ENCODE peak calls at places on chromosomes 7 and 10, in seven cellular contexts. M, D, J, T, R, P and X are unnamed samples.

GRCh38 chr10:11782793-11783557 is 40.2 kb upstream of the PROSER2 start:
- DNase-seq in M (peak; percentile 71), D (peak; percentile 49), J (no peak), T (peak; percentile 77), R (peak; percentile 53), P (peak; percentile 71), X (no peak)

GRCh38 chr10:121681982-121682687 is 83.9 kb upstream of the FGFR2 start:
- DNase-seq in M (no peak), D (no peak), J (no peak), T (no peak), R (no peak), P (peak; percentile 2), X (no peak)

GRCh38 chr10:58440484-58440883 is 55.3 kb downstream of the TFAM start:
- DNase-seq in M (no peak), D (no peak), J (no peak), T (no peak), R (no peak), P (no peak), X (no peak)

GRCh38 chr10:47354162-47354561 is 6.0 kb downstream of the RBP3 start:
- DNase-seq in M (peak; percentile 40), D (no peak), J (no peak), T (peak; percentile 31), R (no peak), P (peak; percentile 11), X (no peak)

GRCh38 chr7:110569486-110569885 is 521.4 kb upstream of the LRRN3 start:
- DNase-seq in M (no peak), D (no peak), J (no peak), T (no peak), R (no peak), P (no peak), X (no peak)

GRCh38 chr7:151490706-151491105 is 29.0 kb downstream of the RHEB start:
- DNase-seq in M (no peak), D (no peak), J (no peak), T (no peak), R (no peak), P (no peak), X (no peak)

GRCh38 chr10:84563868-84564267 is 235.5 kb downstream of the CCSER2 start:
- DNase-seq in M (no peak), D (no peak), J (no peak), T (no peak), R (no peak), P (no peak), X (no peak)

GRCh38 chr10:23994459-23995046 is 214.4 kb upstream of the KIAA1217 start:
- DNase-seq in M (peak; percentile 69), D (peak; percentile 54), J (no peak), T (peak; percentile 71), R (peak; percentile 48), P (peak; percentile 57), X (peak; percentile 7)

GRCh38 chr7:133091943-133092464 is 10.1 kb upstream of the CHCHD3 start:
- DNase-seq in M (no peak), D (no peak), J (no peak), T (no peak), R (no peak), P (no peak), X (no peak)

GRCh38 chr7:125568799-125569198 is 639.2 kb upstream of the POT1 start:
- DNase-seq in M (no peak), D (no peak), J (no peak), T (no peak), R (no peak), P (no peak), X (no peak)

DNA sequence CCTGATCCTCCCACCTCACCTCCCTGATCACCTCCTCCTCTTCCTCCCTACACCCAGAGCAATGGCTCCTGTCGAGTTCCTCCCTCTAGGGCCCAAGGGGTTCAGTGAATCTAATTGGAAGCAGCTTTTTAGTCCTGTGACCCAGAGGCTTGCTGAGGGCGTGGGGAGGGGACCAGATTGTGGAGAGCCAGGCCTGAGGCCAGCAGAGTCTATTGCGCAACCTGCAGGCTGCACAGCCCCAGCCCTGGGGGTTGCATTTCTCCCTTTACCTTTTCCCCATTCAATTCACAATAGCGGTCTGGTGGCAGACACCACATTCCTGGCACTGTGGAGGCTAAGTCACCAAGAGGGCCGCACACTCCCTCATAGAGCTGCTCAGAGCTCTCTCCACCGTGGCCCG is 32.5 kb downstream of the GHRHR start:
- DNase-seq in M (peak; percentile 44), D (no peak), J (no peak), T (no peak), R (no peak), P (no peak), X (no peak)
- H3K4me3 ChIP-seq in M (no peak overlapping the region), D (no peak overlapping the region), J (no peak overlapping the region), T (no peak overlapping the region), R (no peak overlapping the region), P (no peak overlapping the region), X (no peak overlapping the region)

GRCh38 chr7:91942312-91942711 is 1.6 kb downstream of the AKAP9 start:
- DNase-seq in M (no peak), D (no peak), J (no peak), T (no peak), R (no peak), P (no peak), X (no peak)

GRCh38 chr7:91947948-91948347 is 7.3 kb downstream of the AKAP9 start:
- DNase-seq in M (no peak), D (no peak), J (no peak), T (no peak), R (no peak), P (no peak), X (no peak)

GRCh38 chr7:91946549-91946948 is 5.9 kb downstream of the AKAP9 start:
- DNase-seq in M (no peak), D (no peak), J (no peak), T (no peak), R (no peak), P (no peak), X (no peak)

GRCh38 chr7:91949221-91950009 is 8.8 kb downstream of the AKAP9 start:
- DNase-seq in M (peak; percentile 12), D (no peak), J (no peak), T (peak; percentile 27), R (no peak), P (peak; percentile 48), X (no peak)

DNA sequence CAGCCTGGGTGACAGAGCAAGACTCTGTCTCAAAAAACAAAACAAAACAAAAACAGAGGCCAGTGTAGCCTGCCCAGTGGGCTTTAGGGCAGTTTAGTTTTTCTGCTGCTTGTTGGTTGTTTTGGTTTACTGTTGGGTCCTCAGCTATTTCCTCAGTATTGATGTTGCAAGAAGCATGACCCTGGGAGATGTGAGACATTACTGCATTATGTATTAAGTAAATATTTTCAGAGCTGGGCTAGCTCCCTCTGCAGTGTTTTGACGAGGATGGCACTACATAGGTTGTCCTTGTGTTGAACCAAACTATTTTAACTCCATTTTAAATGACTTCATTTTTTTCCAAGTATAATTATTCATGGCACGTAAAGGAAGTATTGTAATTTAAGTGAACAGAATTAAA is 4.8 kb downstream of the AKAP9 start:
- DNase-seq in M (peak; percentile 78), D (no peak), J (no peak), T (peak; percentile 91), R (peak; percentile 80), P (peak; percentile 42), X (peak; percentile 24)
- TF ChIP-seq CTCF in M (peak; percentile 26), D (no peak), J (no peak), T (peak; percentile 47), R (peak; percentile 50), P (no peak), X (no peak)

GRCh38 chr10:88952647-88953111 is at the start of gene ACTA2:
- DNase-seq in M (peak; percentile 85), D (peak; percentile 38), J (no peak), T (peak; percentile 75), R (peak; percentile 83), P (peak; percentile 64), X (peak; percentile 92)
- H3K4me3 ChIP-seq in M (peak within 1 kb of the TSS; percentile 19), D (peak within 1 kb of the TSS; percentile 31), J (no peak within 1 kb of the TSS), T (peak within 1 kb of the TSS; percentile 13), R (peak within 1 kb of the TSS; percentile 51), P (peak within 1 kb of the TSS; percentile 29), X (peak within 1 kb of the TSS; percentile 74)

GRCh38 chr7:127598318-127598717 is 4.8 kb downstream of the FSCN3 start:
- DNase-seq in M (peak; percentile 26), D (no peak), J (no peak), T (peak; percentile 24), R (no peak), P (no peak), X (no peak)
- TF ChIP-seq CTCF in M (peak; percentile 47), D (no peak), J (no peak), T (peak; percentile 38), R (peak; percentile 32), P (peak; percentile 25), X (peak; percentile 33)